ENCODE peak calls at places on chromosomes 1 and 21, in five cellular contexts. T is Panc1, P is EL, W is HT-29, F is kidney epithelial cell. Z is an unnamed sample.

GRCh38 chr1:23122023-23122738 is 46.5 kb downstream of the LUZP1 start:
- DNase-seq in F (no peak), T (no peak), W (peak; percentile 22), P (peak; percentile 43), Z (no peak)

GRCh38 chr1:9058465-9058864 is 11.0 kb downstream of the SLC2A5 start:
- DNase-seq in W (no peak), F (no peak), T (no peak), P (no peak), Z (no peak)

GRCh38 chr1:11651017-11651416 is 3.2 kb downstream of the FBXO2 start:
- DNase-seq in P (no peak), W (no peak), F (no peak), T (no peak), Z (no peak)

GRCh38 chr1:194929376-194929775 is 1678.9 kb downstream of the KCNT2 start:
- DNase-seq in T (no peak), P (peak; percentile 51), F (no peak), W (peak; percentile 3), Z (no peak)

GRCh38 chr1:185348995-185349394 is 32.0 kb upstream of the IVNS1ABP start:
- DNase-seq in F (no peak), T (no peak), P (no peak), W (peak; percentile 29), Z (no peak)

GRCh38 chr1:170714163-170714562 is 50.2 kb downstream of the PRRX1 start:
- DNase-seq in W (no peak), P (no peak), T (no peak), F (no peak), Z (no peak)

GRCh38 chr1:65467536-65467935 is 47.1 kb downstream of the LEPR start:
- DNase-seq in F (peak; percentile 35), W (peak; percentile 90), P (no peak), T (peak; percentile 13), Z (peak; percentile 20)

GRCh38 chr1:27116210-27116609 is 38.7 kb downstream of the SLC9A1 start:
- DNase-seq in T (no peak), F (no peak), P (no peak), W (no peak), Z (no peak)

GRCh38 chr21:45157932-45158331 is 83.6 kb downstream of the ADARB1 start:
- DNase-seq in P (no peak), F (no peak), T (no peak), W (no peak), Z (no peak)

GRCh38 chr1:150537732-150538684 is 11.2 kb upstream of the ADAMTSL4 start:
- DNase-seq in P (peak; percentile 82), F (no peak), T (no peak), W (no peak), Z (peak; percentile 49)

GRCh38 chr1:23743287-23744052 is at the start of gene ELOA:
- DNase-seq in P (peak; percentile 67), T (no peak), W (peak; percentile 69), F (no peak), Z (peak; percentile 8)

GRCh38 chr1:155858805-155859233 is 548 bp upstream of the SYT11 start:
- DNase-seq in P (no peak), F (no peak), W (no peak), T (no peak), Z (no peak)